ENCODE peak calls at places on chromosomes 3 and 15, in eight cellular contexts. One of them, this sample, is unnamed.

GRCh38 chr3:187188931-187189330 is 8.4 kb upstream of the RTP1 start:
- DNase-seq in ovary: no peak
- DNase-seq in aorta: no peak
- DNase-seq in neuronal stem cell: no peak
- DNase-seq in Peyer's patch: no peak
- DNase-seq in tibial nerve: no peak
- DNase-seq in PC-9: no peak
- DNase-seq in heart right ventricle: no peak
- DNase-seq in this sample: no peak

GRCh38 chr3:101533603-101533968 is 20.6 kb upstream of the SENP7 start:
- DNase-seq in ovary: no peak
- DNase-seq in aorta: no peak
- DNase-seq in neuronal stem cell: no peak
- DNase-seq in Peyer's patch: no peak
- DNase-seq in tibial nerve: no peak
- DNase-seq in PC-9: no peak
- DNase-seq in heart right ventricle: no peak
- DNase-seq in this sample: no peak

GRCh38 chr3:44712455-44713075 is at the start of gene ZNF502:
- DNase-seq in ovary: peak; percentile 83
- DNase-seq in aorta: peak; percentile 97
- DNase-seq in neuronal stem cell: peak; percentile 62
- DNase-seq in Peyer's patch: peak; percentile 89
- DNase-seq in tibial nerve: peak; percentile 63
- DNase-seq in PC-9: peak; percentile 69
- DNase-seq in heart right ventricle: peak; percentile 87
- DNase-seq in this sample: peak; percentile 94

GRCh38 chr3:53263907-53264306 is 8.1 kb upstream of the TKT start:
- DNase-seq in ovary: no peak
- DNase-seq in aorta: no peak
- DNase-seq in neuronal stem cell: no peak
- DNase-seq in Peyer's patch: no peak
- DNase-seq in tibial nerve: no peak
- DNase-seq in PC-9: peak; percentile 54
- DNase-seq in heart right ventricle: no peak
- DNase-seq in this sample: no peak

GRCh38 chr15:52790166-52790708 is at the start of gene ONECUT1:
- DNase-seq in ovary: no peak
- DNase-seq in aorta: peak; percentile 86
- DNase-seq in neuronal stem cell: peak; percentile 79
- DNase-seq in Peyer's patch: peak; percentile 61
- DNase-seq in tibial nerve: no peak
- DNase-seq in PC-9: no peak
- DNase-seq in heart right ventricle: peak; percentile 63
- DNase-seq in this sample: no peak

GRCh38 chr3:96266395-96267187 is 547.8 kb upstream of the EPHA6 start:
- DNase-seq in ovary: no peak
- DNase-seq in aorta: no peak
- DNase-seq in neuronal stem cell: no peak
- DNase-seq in Peyer's patch: no peak
- DNase-seq in tibial nerve: no peak
- DNase-seq in PC-9: no peak
- DNase-seq in heart right ventricle: no peak
- DNase-seq in this sample: no peak

GRCh38 chr15:58419803-58420524 is 11.8 kb upstream of the LIPC start:
- DNase-seq in ovary: no peak
- DNase-seq in aorta: no peak
- DNase-seq in neuronal stem cell: no peak
- DNase-seq in Peyer's patch: no peak
- DNase-seq in tibial nerve: no peak
- DNase-seq in PC-9: no peak
- DNase-seq in heart right ventricle: no peak
- DNase-seq in this sample: no peak

GRCh38 chr15:66931768-66932633 is 133.4 kb upstream of the SMAD3 start:
- DNase-seq in ovary: no peak
- DNase-seq in aorta: peak; percentile 47
- DNase-seq in neuronal stem cell: peak; percentile 51
- DNase-seq in Peyer's patch: peak; percentile 59
- DNase-seq in tibial nerve: no peak
- DNase-seq in PC-9: peak; percentile 91
- DNase-seq in heart right ventricle: no peak
- DNase-seq in this sample: no peak

GRCh38 chr3:48695113-48695753 is 9.5 kb upstream of the NCKIPSD start:
- DNase-seq in ovary: peak; percentile 81
- DNase-seq in aorta: no peak
- DNase-seq in neuronal stem cell: peak; percentile 59
- DNase-seq in Peyer's patch: peak; percentile 64
- DNase-seq in tibial nerve: peak; percentile 68
- DNase-seq in PC-9: no peak
- DNase-seq in heart right ventricle: peak; percentile 60
- DNase-seq in this sample: peak; percentile 44

GRCh38 chr3:47652142-47652541 is 73.5 kb upstream of the CSPG5 start:
- DNase-seq in ovary: no peak
- DNase-seq in aorta: no peak
- DNase-seq in neuronal stem cell: no peak
- DNase-seq in Peyer's patch: no peak
- DNase-seq in tibial nerve: no peak
- DNase-seq in PC-9: no peak
- DNase-seq in heart right ventricle: no peak
- DNase-seq in this sample: no peak

GRCh38 chr3:57059416-57059815 is 1.0 kb upstream of the SPATA12 start:
- DNase-seq in ovary: no peak
- DNase-seq in aorta: no peak
- DNase-seq in neuronal stem cell: no peak
- DNase-seq in Peyer's patch: no peak
- DNase-seq in tibial nerve: no peak
- DNase-seq in PC-9: peak; percentile 56
- DNase-seq in heart right ventricle: no peak
- DNase-seq in this sample: no peak

GRCh38 chr3:170897978-170898377 is 10.5 kb downstream of the EIF5A2 start:
- DNase-seq in ovary: no peak
- DNase-seq in aorta: no peak
- DNase-seq in neuronal stem cell: no peak
- DNase-seq in Peyer's patch: no peak
- DNase-seq in tibial nerve: no peak
- DNase-seq in PC-9: no peak
- DNase-seq in heart right ventricle: no peak
- DNase-seq in this sample: no peak

GRCh38 chr3:34254285-34254684 is 455.9 kb downstream of the PDCD6IP start:
- DNase-seq in ovary: no peak
- DNase-seq in aorta: no peak
- DNase-seq in neuronal stem cell: no peak
- DNase-seq in Peyer's patch: no peak
- DNase-seq in tibial nerve: no peak
- DNase-seq in PC-9: no peak
- DNase-seq in heart right ventricle: no peak
- DNase-seq in this sample: no peak

GRCh38 chr15:33844597-33844996 is 123.7 kb upstream of the CHRM5 start:
- DNase-seq in ovary: no peak
- DNase-seq in aorta: no peak
- DNase-seq in neuronal stem cell: no peak
- DNase-seq in Peyer's patch: no peak
- DNase-seq in tibial nerve: no peak
- DNase-seq in PC-9: no peak
- DNase-seq in heart right ventricle: no peak
- DNase-seq in this sample: no peak

GRCh38 chr3:165444745-165445144 is 248.6 kb upstream of the SLITRK3 start:
- DNase-seq in ovary: no peak
- DNase-seq in aorta: no peak
- DNase-seq in neuronal stem cell: no peak
- DNase-seq in Peyer's patch: no peak
- DNase-seq in tibial nerve: no peak
- DNase-seq in PC-9: no peak
- DNase-seq in heart right ventricle: no peak
- DNase-seq in this sample: no peak

GRCh38 chr3:165443664-165444063 is 247.5 kb upstream of the SLITRK3 start:
- DNase-seq in ovary: no peak
- DNase-seq in aorta: no peak
- DNase-seq in neuronal stem cell: no peak
- DNase-seq in Peyer's patch: no peak
- DNase-seq in tibial nerve: no peak
- DNase-seq in PC-9: no peak
- DNase-seq in heart right ventricle: no peak
- DNase-seq in this sample: no peak

GRCh38 chr3:165440380-165440779 is 244.2 kb upstream of the SLITRK3 start:
- DNase-seq in ovary: no peak
- DNase-seq in aorta: no peak
- DNase-seq in neuronal stem cell: no peak
- DNase-seq in Peyer's patch: no peak
- DNase-seq in tibial nerve: no peak
- DNase-seq in PC-9: no peak
- DNase-seq in heart right ventricle: no peak
- DNase-seq in this sample: no peak

GRCh38 chr3:165439765-165440164 is 243.6 kb upstream of the SLITRK3 start:
- DNase-seq in ovary: no peak
- DNase-seq in aorta: no peak
- DNase-seq in neuronal stem cell: no peak
- DNase-seq in Peyer's patch: no peak
- DNase-seq in tibial nerve: no peak
- DNase-seq in PC-9: no peak
- DNase-seq in heart right ventricle: no peak
- DNase-seq in this sample: no peak
- H3K27ac ChIP-seq in ovary: no peak overlapping the region
- H3K27ac ChIP-seq in aorta: no peak overlapping the region
- H3K27ac ChIP-seq in neuronal stem cell: no peak overlapping the region
- H3K27ac ChIP-seq in Peyer's patch: no peak overlapping the region
- H3K27ac ChIP-seq in tibial nerve: no peak overlapping the region
- H3K27ac ChIP-seq in PC-9: no peak overlapping the region
- H3K27ac ChIP-seq in heart right ventricle: no peak overlapping the region
- H3K27ac ChIP-seq in this sample: no peak overlapping the region

GRCh38 chr15:90957791-90958190 is 3.1 kb downstream of the RCCD1 start:
- DNase-seq in ovary: no peak
- DNase-seq in aorta: no peak
- DNase-seq in neuronal stem cell: no peak
- DNase-seq in Peyer's patch: no peak
- DNase-seq in tibial nerve: no peak
- DNase-seq in PC-9: no peak
- DNase-seq in heart right ventricle: no peak
- DNase-seq in this sample: no peak
- H3K4me3 ChIP-seq in ovary: peak overlapping the region; percentile 80
- H3K4me3 ChIP-seq in aorta: no peak overlapping the region
- H3K4me3 ChIP-seq in neuronal stem cell: no peak overlapping the region
- H3K4me3 ChIP-seq in Peyer's patch: peak overlapping the region; percentile 74
- H3K4me3 ChIP-seq in tibial nerve: no peak overlapping the region
- H3K4me3 ChIP-seq in PC-9: no peak overlapping the region
- H3K4me3 ChIP-seq in heart right ventricle: peak overlapping the region; percentile 74
- H3K4me3 ChIP-seq in this sample: peak overlapping the region; percentile 78

GRCh38 chr3:76040946-76041345 is 255.6 kb upstream of the ZNF717 start:
- DNase-seq in ovary: no peak
- DNase-seq in aorta: no peak
- DNase-seq in neuronal stem cell: no peak
- DNase-seq in Peyer's patch: no peak
- DNase-seq in tibial nerve: no peak
- DNase-seq in PC-9: no peak
- DNase-seq in heart right ventricle: no peak
- DNase-seq in this sample: no peak

GRCh38 chr3:76039431-76039830 is 254.1 kb upstream of the ZNF717 start:
- DNase-seq in ovary: no peak
- DNase-seq in aorta: no peak
- DNase-seq in neuronal stem cell: no peak
- DNase-seq in Peyer's patch: no peak
- DNase-seq in tibial nerve: no peak
- DNase-seq in PC-9: no peak
- DNase-seq in heart right ventricle: no peak
- DNase-seq in this sample: no peak

GRCh38 chr3:76044601-76045600 is 259.6 kb upstream of the ZNF717 start:
- DNase-seq in ovary: no peak
- DNase-seq in aorta: no peak
- DNase-seq in neuronal stem cell: peak; percentile 29
- DNase-seq in Peyer's patch: peak; percentile 46
- DNase-seq in tibial nerve: no peak
- DNase-seq in PC-9: no peak
- DNase-seq in heart right ventricle: no peak
- DNase-seq in this sample: no peak

GRCh38 chr3:76047368-76047767 is 262.0 kb upstream of the ZNF717 start:
- DNase-seq in ovary: no peak
- DNase-seq in aorta: no peak
- DNase-seq in neuronal stem cell: no peak
- DNase-seq in Peyer's patch: no peak
- DNase-seq in tibial nerve: no peak
- DNase-seq in PC-9: no peak
- DNase-seq in heart right ventricle: no peak
- DNase-seq in this sample: no peak

DNA sequence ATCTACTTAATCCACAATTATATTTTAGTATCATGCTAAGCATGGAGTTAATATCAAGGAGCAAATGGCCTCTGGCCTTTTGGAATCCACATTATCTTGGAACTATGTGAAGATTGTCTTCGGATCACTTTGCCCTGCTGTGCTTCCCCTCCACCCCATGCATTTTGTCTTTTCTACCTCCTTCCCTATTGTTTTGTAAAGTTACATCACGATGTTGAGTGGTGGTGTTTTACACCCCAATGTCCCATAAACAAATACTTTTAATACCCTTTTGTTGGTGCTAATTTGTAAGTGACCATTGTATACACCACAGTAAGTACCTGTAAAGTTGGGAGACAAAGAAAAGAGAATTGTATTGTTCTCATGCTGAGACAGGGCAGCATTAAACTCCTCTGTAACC is 258.4 kb upstream of the ZNF717 start:
- DNase-seq in ovary: no peak
- DNase-seq in aorta: no peak
- DNase-seq in neuronal stem cell: no peak
- DNase-seq in Peyer's patch: no peak
- DNase-seq in tibial nerve: no peak
- DNase-seq in PC-9: no peak
- DNase-seq in heart right ventricle: no peak
- DNase-seq in this sample: no peak
- H3K27ac ChIP-seq in ovary: no peak overlapping the region
- H3K27ac ChIP-seq in aorta: no peak overlapping the region
- H3K27ac ChIP-seq in neuronal stem cell: no peak overlapping the region
- H3K27ac ChIP-seq in Peyer's patch: no peak overlapping the region
- H3K27ac ChIP-seq in tibial nerve: no peak overlapping the region
- H3K27ac ChIP-seq in PC-9: no peak overlapping the region
- H3K27ac ChIP-seq in heart right ventricle: no peak overlapping the region
- H3K27ac ChIP-seq in this sample: no peak overlapping the region

DNA sequence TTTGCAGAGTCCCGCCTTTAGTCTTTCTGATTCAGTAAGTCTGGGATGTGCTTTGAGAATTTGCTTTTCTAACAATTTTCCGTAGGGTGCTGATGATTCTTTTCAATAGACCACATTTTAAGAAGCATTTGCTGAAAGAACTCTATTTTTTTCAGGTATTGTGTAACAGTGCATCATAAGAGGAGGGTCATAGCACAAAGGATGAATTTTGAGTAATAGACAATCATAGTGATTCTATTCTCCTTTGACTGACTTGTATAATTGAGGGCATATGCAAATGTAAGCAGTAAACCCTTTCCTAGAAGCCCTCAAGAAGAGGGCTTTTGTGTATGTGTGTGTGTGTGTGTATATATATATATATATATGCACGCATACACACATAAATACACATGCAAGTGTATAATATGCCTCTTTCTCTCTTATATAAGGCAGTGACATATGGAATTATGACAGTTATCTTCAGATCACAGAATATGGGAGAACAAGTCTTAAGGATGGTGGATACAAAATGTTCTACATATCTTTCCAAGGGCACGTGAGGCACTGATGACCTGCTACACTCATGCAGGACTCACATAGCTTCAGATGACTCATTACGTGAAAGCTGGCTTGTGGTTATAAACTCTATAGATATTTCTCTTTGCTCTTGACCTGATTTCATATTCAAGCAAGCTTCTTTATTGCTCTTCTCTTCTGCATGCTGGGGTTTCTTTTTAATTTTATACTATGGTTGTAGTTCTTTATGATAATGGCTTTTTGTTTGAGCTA is 6.5 kb upstream of the PLSCR1 start:
- DNase-seq in ovary: no peak
- DNase-seq in aorta: no peak
- DNase-seq in neuronal stem cell: no peak
- DNase-seq in Peyer's patch: peak; percentile 61
- DNase-seq in tibial nerve: no peak
- DNase-seq in PC-9: peak; percentile 59
- DNase-seq in heart right ventricle: no peak
- DNase-seq in this sample: no peak
- H3K4me3 ChIP-seq in ovary: peak overlapping the region; percentile 27
- H3K4me3 ChIP-seq in aorta: no peak overlapping the region
- H3K4me3 ChIP-seq in neuronal stem cell: no peak overlapping the region
- H3K4me3 ChIP-seq in Peyer's patch: no peak overlapping the region
- H3K4me3 ChIP-seq in tibial nerve: no peak overlapping the region
- H3K4me3 ChIP-seq in PC-9: no peak overlapping the region
- H3K4me3 ChIP-seq in heart right ventricle: no peak overlapping the region
- H3K4me3 ChIP-seq in this sample: no peak overlapping the region

This sample was measured in dorsolateral prefrontal cortex.